ENCODE peak calls at places on chromosomes 13 and 19, in six cellular contexts. V, P, M, J, L and O are unnamed samples.

GRCh38 chr13:76023644-76024043 is 387.5 kb downstream of the LMO7 start:
- DNase-seq in P (no peak), V (no peak), J (no peak), L (no peak), M (no peak), O (no peak)

GRCh38 chr19:29966594-29967249 is 24.7 kb downstream of the URI1 start:
- DNase-seq in L (no peak), M (no peak), V (no peak), P (no peak), J (no peak), O (no peak)

GRCh38 chr19:35533822-35534521 is 716 bp downstream of the GAPDHS start:
- DNase-seq in J (peak; percentile 91), P (no peak), L (no peak), V (peak; percentile 33), M (peak; percentile 16), O (peak; percentile 89)

GRCh38 chr13:43688230-43688907 is 98.4 kb downstream of the ENOX1 start:
- DNase-seq in P (no peak), V (no peak), M (no peak), J (no peak), L (no peak), O (no peak)

GRCh38 chr19:49877879-49878743 is 609 bp downstream of the TBC1D17 start:
- DNase-seq in L (peak; percentile 95), V (peak; percentile 99), M (peak; percentile 97), J (peak; percentile 100), P (peak; percentile 99), O (peak; percentile 100)

GRCh38 chr13:92137519-92137918 is 739.1 kb downstream of the GPC5 start:
- DNase-seq in P (no peak), L (no peak), M (no peak), V (no peak), J (no peak), O (no peak)

GRCh38 chr13:80235559-80236296 is 105.2 kb downstream of the SPRY2 start:
- DNase-seq in V (peak; percentile 15), L (peak; percentile 40), J (no peak), P (no peak), M (no peak), O (no peak)

GRCh38 chr13:45464687-45465453 is at the start of gene COG3:
- DNase-seq in J (peak; percentile 97), P (peak; percentile 97), L (peak; percentile 96), M (peak; percentile 94), V (peak; percentile 97), O (peak; percentile 91)

GRCh38 chr13:112446347-112446861 is 70.2 kb downstream of the SPACA7 start:
- DNase-seq in L (no peak), V (no peak), J (peak; percentile 59), P (no peak), M (no peak), O (peak; percentile 59)

GRCh38 chr13:109669956-109670355 is 116.4 kb downstream of the IRS2 start:
- DNase-seq in J (no peak), V (no peak), L (no peak), M (no peak), P (no peak), O (no peak)

GRCh38 chr13:112968910-112969691 is at the start of gene MCF2L:
- DNase-seq in J (peak; percentile 88), L (no peak), M (no peak), V (peak; percentile 78), P (peak; percentile 53), O (peak; percentile 96)

GRCh38 chr19:11551603-11552235 is 7.3 kb downstream of the ELOF1 start:
- DNase-seq in L (no peak), J (no peak), P (peak; percentile 87), V (no peak), M (no peak), O (peak; percentile 94)

GRCh38 chr19:44893704-44894103 is 2.6 kb downstream of the TOMM40 start:
- DNase-seq in V (no peak), L (no peak), P (no peak), J (no peak), M (no peak), O (no peak)

GRCh38 chr19:4455742-4456565 is 1.6 kb downstream of the UBXN6 start:
- DNase-seq in L (peak; percentile 54), V (peak; percentile 62), J (no peak), P (no peak), M (peak; percentile 47), O (peak; percentile 55)

GRCh38 chr13:51453959-51454703 is 1.3 kb upstream of the INTS6 start:
- DNase-seq in M (peak; percentile 36), V (peak; percentile 40), P (no peak), J (peak; percentile 83), L (no peak), O (peak; percentile 43)
- H3K4me3 ChIP-seq in M (peak overlapping the region; percentile 43), V (peak overlapping the region; percentile 10), P (peak overlapping the region; percentile 97), J (peak overlapping the region; percentile 75), L (peak overlapping the region; percentile 70), O (peak overlapping the region; percentile 79)

DNA sequence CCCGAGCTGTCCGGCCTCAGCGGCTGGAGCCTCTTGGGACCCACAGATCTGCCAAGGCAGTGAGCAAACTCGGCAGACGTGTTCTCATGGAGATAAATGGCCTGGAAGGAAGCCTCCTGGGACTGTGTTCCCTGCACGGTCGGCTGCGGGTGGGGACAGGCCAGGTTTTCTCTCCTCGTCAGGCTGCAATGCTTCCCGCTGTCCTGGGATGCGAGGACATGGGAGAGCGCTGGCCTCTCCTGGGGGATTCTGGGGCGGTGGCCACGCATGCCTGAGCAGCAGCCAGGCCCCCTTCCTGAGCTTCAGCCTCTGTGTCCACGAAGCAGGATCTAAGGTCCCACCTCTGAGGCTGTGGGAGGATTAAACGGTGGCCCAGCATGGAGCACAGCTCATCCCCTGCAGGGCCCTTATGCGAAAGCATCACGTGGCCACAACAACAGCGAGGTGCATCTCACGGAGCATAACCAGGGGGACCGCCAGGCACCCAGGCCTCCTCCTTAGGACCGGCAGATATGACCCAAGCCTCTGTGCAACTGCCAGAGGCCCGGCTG is 21.2 kb upstream of the C13orf46 start:
- DNase-seq in J (peak; percentile 62), M (no peak), V (no peak), L (no peak), P (peak; percentile 53), O (no peak)
- H3K36me3 ChIP-seq in J (peaks cover 94% of the 10 kb centered on the region), M (no peaks in the 10 kb centered on the region), V (no peaks in the 10 kb centered on the region), L (peaks cover 47% of the 10 kb centered on the region), P (peaks cover 53% of the 10 kb centered on the region), O (peaks cover 11% of the 10 kb centered on the region)

GRCh38 chr19:51158474-51159129 is 16.5 kb downstream of the SIGLEC7 start:
- DNase-seq in P (no peak), V (peak; percentile 64), J (peak; percentile 89), M (peak; percentile 60), L (peak; percentile 11), O (peak; percentile 82)

GRCh38 chr19:51161266-51161665 is 19.2 kb downstream of the SIGLEC7 start:
- DNase-seq in P (no peak), V (no peak), M (no peak), J (no peak), L (no peak), O (no peak)

GRCh38 chr19:51159656-51160055 is 17.6 kb downstream of the SIGLEC7 start:
- DNase-seq in J (no peak), V (no peak), L (no peak), P (no peak), M (no peak), O (no peak)

GRCh38 chr19:51157265-51157664 is 15.2 kb downstream of the SIGLEC7 start:
- DNase-seq in P (no peak), M (no peak), V (no peak), L (no peak), J (no peak), O (no peak)

DNA sequence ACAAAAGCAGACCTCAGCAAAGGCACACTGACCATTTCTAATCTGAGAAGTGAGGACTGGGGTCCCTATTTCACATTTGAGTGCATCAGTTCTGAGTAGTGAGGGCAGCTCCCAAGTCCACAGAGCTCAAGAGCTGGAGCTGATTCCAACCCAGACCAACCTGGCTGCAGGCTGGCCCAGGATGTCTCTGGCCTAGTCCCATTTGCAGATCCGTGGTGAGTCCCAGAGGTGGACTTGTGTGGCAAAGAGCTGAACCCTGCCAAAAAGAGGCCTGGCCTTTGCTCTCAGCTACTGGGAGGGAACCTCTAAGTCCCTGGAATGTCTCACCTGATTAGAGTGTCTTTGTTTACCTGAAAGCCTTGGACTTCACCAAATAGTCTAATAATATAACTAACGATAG is 14.6 kb downstream of the SIGLEC7 start:
- DNase-seq in M (no peak), J (no peak), P (no peak), V (no peak), L (no peak), O (no peak)
- H3K27me3 ChIP-seq in M (no peaks in the 10 kb centered on the region), J (no peaks in the 10 kb centered on the region), P (peaks cover 12% of the 10 kb centered on the region), V (no peaks in the 10 kb centered on the region), L (peaks cover 2% of the 10 kb centered on the region), O (no peaks in the 10 kb centered on the region)

DNA sequence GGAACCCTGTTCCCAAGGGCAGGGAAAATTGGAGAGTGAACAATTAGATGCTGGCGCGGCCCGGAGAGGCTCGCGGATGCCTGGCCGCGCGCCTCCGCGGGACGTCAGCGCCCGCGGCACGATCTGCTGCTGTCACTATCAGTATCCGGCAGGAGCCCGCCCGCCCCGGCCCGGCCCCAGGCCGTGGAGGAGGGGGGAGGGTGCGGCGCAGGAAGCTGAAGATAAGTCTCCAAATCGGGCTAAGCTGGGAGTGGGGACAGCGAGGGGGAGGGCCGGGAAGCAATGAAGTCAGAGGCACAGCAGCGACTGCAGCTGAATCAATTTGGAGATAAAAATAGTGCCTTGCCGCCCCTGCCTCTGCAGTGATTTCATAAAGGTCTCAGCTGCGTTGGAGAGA is 441.5 kb upstream of the KLF12 start:
- DNase-seq in L (peak; percentile 59), M (peak; percentile 36), V (peak; percentile 39), J (peak; percentile 87), P (peak; percentile 90), O (peak; percentile 78)
- H3K4me3 ChIP-seq in L (peak overlapping the region; percentile 58), M (peak overlapping the region; percentile 18), V (no peak overlapping the region), J (peak overlapping the region; percentile 16), P (peak overlapping the region; percentile 47), O (peak overlapping the region; percentile 45)

GRCh38 chr19:16834747-16835146 is 5.5 kb downstream of the SIN3B start:
- DNase-seq in P (no peak), M (no peak), V (no peak), J (no peak), L (no peak), O (no peak)
- H3K36me3 ChIP-seq in P (peaks cover 73% of the 10 kb centered on the region), M (no peaks in the 10 kb centered on the region), V (peaks cover 4% of the 10 kb centered on the region), J (peaks cover 88% of the 10 kb centered on the region), L (peaks cover 52% of the 10 kb centered on the region), O (peaks cover 38% of the 10 kb centered on the region)

DNA sequence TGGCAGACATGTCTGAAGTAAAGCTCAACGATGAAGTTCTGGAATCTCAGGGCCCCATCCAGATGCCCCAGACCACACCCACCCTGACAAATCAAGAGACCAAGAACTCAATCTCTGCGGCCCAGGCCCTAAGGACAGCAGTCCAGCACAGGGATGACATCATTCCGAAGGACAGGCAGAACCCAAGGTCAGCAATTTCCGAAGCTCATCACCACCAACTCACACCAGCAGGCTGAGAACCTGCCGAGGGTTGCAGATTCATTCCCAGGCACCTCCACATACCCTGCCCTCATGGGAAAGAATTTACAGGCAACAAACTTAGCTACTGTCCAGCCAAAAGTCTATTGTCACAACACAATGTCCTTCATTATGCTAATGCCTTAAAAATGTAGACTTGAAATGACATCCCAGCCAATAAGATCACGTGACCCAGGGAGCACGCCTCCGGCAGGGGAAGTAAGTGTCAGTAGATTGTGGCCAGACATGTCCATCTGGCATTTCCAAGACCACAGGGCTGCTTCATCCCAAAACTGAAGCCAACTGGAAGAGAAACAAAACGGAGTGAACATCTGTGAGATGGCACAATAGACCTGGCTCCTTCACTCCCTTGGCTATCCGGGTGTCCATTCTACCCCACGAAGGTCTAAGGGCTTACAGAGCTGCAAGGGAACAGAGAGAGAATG is 98.8 kb downstream of the CRYL1 start:
- DNase-seq in V (no peak), L (no peak), M (no peak), J (no peak), P (no peak), O (no peak)
- H3K27me3 ChIP-seq in V (no peaks in the 10 kb centered on the region), L (no peaks in the 10 kb centered on the region), M (no peaks in the 10 kb centered on the region), J (no peaks in the 10 kb centered on the region), P (no peaks in the 10 kb centered on the region), O (no peaks in the 10 kb centered on the region)

GRCh38 chr19:23393121-23393520 is 2.1 kb downstream of the ZNF91 start:
- DNase-seq in P (no peak), M (no peak), L (no peak), V (no peak), J (no peak), O (no peak)
- H3K4me3 ChIP-seq in P (no peak overlapping the region), M (no peak overlapping the region), L (no peak overlapping the region), V (no peak overlapping the region), J (no peak overlapping the region), O (no peak overlapping the region)